ENCODE peak calls at places on chromosomes 7 and 10, in seven cellular contexts. M, O, G, P, D, F and Y are unnamed samples.

GRCh38 chr7:99398891-99399445 is 9.4 kb downstream of the PDAP1 start:
- DNase-seq in O (peak; percentile 29), M (no peak), P (no peak), G (no peak), F (no peak), D (no peak), Y (no peak)

GRCh38 chr7:55056577-55057480 is 38.0 kb downstream of the EGFR start:
- DNase-seq in G (no peak), D (peak; percentile 58), P (no peak), F (no peak), O (peak; percentile 90), M (no peak), Y (no peak)

GRCh38 chr10:28592953-28593352 is 60.0 kb downstream of the WAC start:
- DNase-seq in D (peak; percentile 61), P (no peak), G (no peak), M (no peak), O (peak; percentile 68), F (peak; percentile 88), Y (no peak)

GRCh38 chr7:129952164-129952652 is 552 bp downstream of the UBE2H start:
- DNase-seq in D (no peak), P (peak; percentile 61), F (no peak), O (peak; percentile 67), M (peak; percentile 53), G (peak; percentile 62), Y (peak; percentile 25)

GRCh38 chr10:132511692-132512442 is 25.7 kb upstream of the INPP5A start:
- DNase-seq in D (no peak), F (no peak), O (no peak), G (no peak), P (no peak), M (no peak), Y (no peak)

GRCh38 chr10:59434463-59435326 is 72.3 kb upstream of the FAM13C start:
- DNase-seq in F (peak; percentile 41), P (no peak), G (no peak), O (peak; percentile 58), D (no peak), M (no peak), Y (no peak)

GRCh38 chr7:101632641-101633040 is 3.5 kb upstream of the MYL10 start:
- DNase-seq in O (no peak), M (no peak), P (no peak), F (no peak), G (no peak), D (no peak), Y (no peak)

GRCh38 chr7:47792521-47793121 is 155.6 kb downstream of the PKD1L1 start:
- DNase-seq in F (no peak), P (no peak), G (no peak), D (no peak), M (no peak), O (no peak), Y (no peak)

GRCh38 chr10:86693721-86694369 is 25.5 kb downstream of the LDB3 start:
- DNase-seq in F (peak; percentile 51), O (peak; percentile 84), G (no peak), M (peak; percentile 35), P (peak; percentile 83), D (peak; percentile 61), Y (peak; percentile 69)

GRCh38 chr7:55100962-55101327 is 82.1 kb downstream of the EGFR start:
- DNase-seq in O (no peak), M (no peak), G (no peak), D (no peak), P (no peak), F (no peak), Y (no peak)

GRCh38 chr7:473870-474604 is 45.6 kb downstream of the PDGFA start:
- DNase-seq in D (no peak), O (no peak), P (no peak), G (no peak), F (no peak), M (no peak), Y (no peak)

GRCh38 chr7:143376396-143376795 is 4.7 kb upstream of the ZYX start:
- DNase-seq in M (no peak), G (peak; percentile 68), P (peak; percentile 63), O (no peak), F (no peak), D (no peak), Y (no peak)

GRCh38 chr7:26704786-26705185 is 159.6 kb downstream of the SKAP2 start:
- DNase-seq in G (no peak), O (peak; percentile 26), F (peak; percentile 58), M (no peak), P (no peak), D (no peak), Y (no peak)

GRCh38 chr10:80498039-80498832 is 39.5 kb upstream of the SH2D4B start:
- DNase-seq in P (no peak), F (no peak), O (no peak), G (no peak), M (no peak), D (no peak), Y (no peak)
- TF ChIP-seq CTCF in P (no peak), F (no peak), O (no peak), G (no peak), M (no peak), D (no peak), Y (no peak)

GRCh38 chr10:22010973-22011408 is 7.5 kb upstream of the DNAJC1 start:
- DNase-seq in D (no peak), F (peak; percentile 4), G (no peak), M (no peak), O (peak; percentile 17), P (no peak), Y (no peak)
- TF ChIP-seq CTCF in D (peak; percentile 61), F (peak; percentile 48), G (peak; percentile 53), M (peak; percentile 28), O (no peak), P (peak; percentile 90), Y (peak; percentile 98)

GRCh38 chr10:110209399-110209925 is 2.1 kb downstream of the MXI1 start:
- DNase-seq in D (peak; percentile 52), G (peak; percentile 66), O (peak; percentile 86), F (peak; percentile 65), M (peak; percentile 39), P (peak; percentile 65), Y (peak; percentile 42)

GRCh38 chr10:110212119-110213006 is 5.0 kb downstream of the MXI1 start:
- DNase-seq in O (no peak), G (peak; percentile 66), P (peak; percentile 61), D (no peak), M (no peak), F (no peak), Y (no peak)

GRCh38 chr10:110209926-110210662 is 2.7 kb downstream of the MXI1 start:
- DNase-seq in M (no peak), F (peak; percentile 29), D (peak; percentile 29), O (peak; percentile 62), G (peak; percentile 69), P (no peak), Y (peak; percentile 48)

GRCh38 chr10:110211455-110211843 is 4.0 kb downstream of the MXI1 start:
- DNase-seq in P (no peak), D (no peak), G (no peak), F (no peak), O (no peak), M (no peak), Y (no peak)

GRCh38 chr10:110210663-110211454 is 3.5 kb downstream of the MXI1 start:
- DNase-seq in O (peak; percentile 99), P (peak; percentile 99), M (peak; percentile 90), F (peak; percentile 98), G (peak; percentile 95), D (peak; percentile 100), Y (peak; percentile 95)
- TF ChIP-seq CTCF in O (no peak), P (no peak), M (no peak), F (no peak), G (no peak), D (no peak), Y (no peak)

DNA sequence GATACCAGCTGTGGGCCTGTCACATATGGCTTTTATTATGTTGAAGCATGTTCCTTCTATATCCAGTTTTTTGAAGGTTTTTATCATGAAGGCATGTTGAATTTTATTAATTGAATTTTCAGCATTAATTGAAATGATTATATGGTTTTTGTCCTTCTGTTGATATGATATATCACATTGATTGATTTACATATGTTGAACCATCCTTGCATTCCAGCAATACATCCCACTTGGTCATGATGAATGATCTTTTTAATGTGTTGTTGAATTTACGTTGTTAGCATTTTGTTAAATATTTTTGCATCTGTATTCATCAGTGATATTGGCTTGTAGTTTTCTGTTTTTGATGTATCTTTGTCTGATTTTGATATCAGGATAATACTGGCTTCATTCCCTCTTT is 21.2 kb downstream of the PRSS37 start:
- DNase-seq in O (no peak), D (no peak), P (no peak), M (no peak), G (no peak), F (no peak), Y (no peak)
- TF ChIP-seq CTCF in O (no peak), D (no peak), P (no peak), M (no peak), G (no peak), F (no peak), Y (no peak)

GRCh38 chr7:77903597-77903996 is 105.0 kb downstream of the PHTF2 start:
- DNase-seq in O (peak; percentile 11), M (no peak), G (no peak), F (peak; percentile 2), P (no peak), D (peak; percentile 31), Y (no peak)
- TF ChIP-seq CTCF in O (peak; percentile 37), M (no peak), G (peak; percentile 17), F (peak; percentile 19), P (no peak), D (peak; percentile 38), Y (no peak)